ENCODE peak calls at places on chromosome 11, in five cellular contexts. Z is foreskin fibroblast, K is GM12865, R is NCI-H446 treated with DMSO at 0.1 percent for 48 hours, P is Kasumi-1. T is an unnamed sample.

GRCh38 chr11:34415538-34415937 is 23.2 kb upstream of the CAT start:
- DNase-seq in Z (no peak), K (no peak), R (no peak), P (no peak), T (no peak)

GRCh38 chr11:35487532-35488078 is 37.8 kb downstream of the PAMR1 start:
- DNase-seq in Z (peak; percentile 77), K (no peak), R (no peak), P (peak; percentile 70), T (peak; percentile 33)

GRCh38 chr11:101354801-101355200 is 225.2 kb upstream of the PGR start:
- DNase-seq in Z (no peak), K (no peak), R (no peak), P (no peak), T (no peak)

GRCh38 chr11:118277312-118277711 is 13.2 kb upstream of the MPZL2 start:
- DNase-seq in Z (peak; percentile 6), K (peak; percentile 73), R (no peak), P (no peak), T (peak; percentile 43)

GRCh38 chr11:117809236-117810055 is 12.4 kb upstream of the DSCAML1 start:
- DNase-seq in Z (peak; percentile 63), K (peak; percentile 27), R (peak; percentile 62), P (peak; percentile 78), T (peak; percentile 63)

GRCh38 chr11:101584651-101585050 is 844 bp upstream of the TRPC6 start:
- DNase-seq in Z (no peak), K (no peak), R (no peak), P (no peak), T (no peak)

GRCh38 chr11:57315491-57315890 is 9.3 kb downstream of the TNKS1BP1 start:
- DNase-seq in Z (no peak), K (no peak), R (no peak), P (peak; percentile 77), T (no peak)

GRCh38 chr11:15737326-15737725 is 619.0 kb downstream of the SOX6 start:
- DNase-seq in Z (no peak), K (no peak), R (no peak), P (no peak), T (no peak)

GRCh38 chr11:92473736-92474135 is 249.1 kb downstream of the FAT3 start:
- DNase-seq in Z (no peak), K (no peak), R (no peak), P (no peak), T (peak; percentile 48)

GRCh38 chr11:23680488-23681230 is 816.2 kb upstream of the LUZP2 start:
- DNase-seq in Z (no peak), K (no peak), R (no peak), P (no peak), T (no peak)

GRCh38 chr11:14500181-14500651 is 605 bp upstream of the COPB1 start:
- DNase-seq in Z (peak; percentile 84), K (peak; percentile 72), R (no peak), P (peak; percentile 65), T (peak; percentile 41)

GRCh38 chr11:119641991-119642745 is 86.8 kb downstream of the NECTIN1 start:
- DNase-seq in Z (peak; percentile 33), K (peak; percentile 35), R (no peak), P (peak; percentile 8), T (peak; percentile 60)

GRCh38 chr11:64355078-64355940 is 3.7 kb upstream of the RPS6KA4 start:
- DNase-seq in Z (peak; percentile 90), K (peak; percentile 54), R (peak; percentile 57), P (peak; percentile 89), T (peak; percentile 89)

GRCh38 chr11:116558504-116559252 is 214.1 kb downstream of the BUD13 start:
- DNase-seq in Z (peak; percentile 10), K (no peak), R (no peak), P (no peak), T (peak; percentile 33)

GRCh38 chr11:64095949-64096348 is 60.2 kb downstream of the FLRT1 start:
- DNase-seq in Z (no peak), K (no peak), R (no peak), P (no peak), T (no peak)

GRCh38 chr11:132311703-132312102 is 941.3 kb downstream of the NTM start:
- DNase-seq in Z (no peak), K (no peak), R (no peak), P (no peak), T (no peak)

GRCh38 chr11:102476812-102477211 is 24.2 kb upstream of the TMEM123 start:
- DNase-seq in Z (no peak), K (no peak), R (no peak), P (peak; percentile 62), T (peak; percentile 59)

GRCh38 chr11:61352038-61352437 is 9.6 kb downstream of the CYB561A3 start:
- DNase-seq in Z (no peak), K (no peak), R (no peak), P (no peak), T (no peak)

GRCh38 chr11:86916330-86916729 is 38.9 kb downstream of the FZD4 start:
- DNase-seq in Z (peak; percentile 78), K (no peak), R (no peak), P (no peak), T (peak; percentile 10)

T was measured in MG63.